ENCODE peak calls at places on chromosomes 13 and 19, in six cellular contexts. B, U, Y, Q, G and P are unnamed samples.

GRCh38 chr19:16590876-16591802 is 18.9 kb upstream of the SLC35E1 start:
- DNase-seq in B (no peak), U (no peak), Y (no peak), Q (no peak), G (no peak), P (no peak)

GRCh38 chr13:73248711-73249580 is 190.1 kb downstream of the KLF5 start:
- DNase-seq in B (no peak), U (no peak), Y (no peak), Q (peak), G (peak), P (no peak)

GRCh38 chr13:29713841-29714240 is 118.4 kb upstream of the SLC7A1 start:
- DNase-seq in B (no peak), U (no peak), Y (no peak), Q (no peak), G (no peak), P (no peak)

GRCh38 chr13:32911506-32911905 is 104.7 kb upstream of the KL start:
- DNase-seq in B (no peak), U (no peak), Y (no peak), Q (no peak), G (no peak), P (no peak)

GRCh38 chr13:100212904-100213538 is 124.1 kb downstream of the PCCA start:
- DNase-seq in B (no peak), U (no peak), Y (no peak), Q (no peak), G (no peak), P (no peak)

GRCh38 chr19:2380567-2380966 is 20.5 kb downstream of the TMPRSS9 start:
- DNase-seq in B (no peak), U (no peak), Y (no peak), Q (no peak), G (no peak), P (no peak)

GRCh38 chr13:98466634-98467236 is 110.2 kb downstream of the STK24 start:
- DNase-seq in B (no peak), U (no peak), Y (no peak), Q (peak), G (no peak), P (peak)

GRCh38 chr19:52786078-52786463 is 520 bp downstream of the ZNF600 start:
- DNase-seq in B (peak), U (no peak), Y (peak), Q (peak), G (no peak), P (peak)

GRCh38 chr19:30029721-30030510 is 87.9 kb downstream of the URI1 start:
- DNase-seq in B (no peak), U (no peak), Y (no peak), Q (no peak), G (no peak), P (no peak)

GRCh38 chr19:49425922-49426592 is 869 bp downstream of the GFY start:
- DNase-seq in B (no peak), U (no peak), Y (no peak), Q (no peak), G (no peak), P (no peak)

GRCh38 chr13:48505597-48506091 is 27.2 kb downstream of the RCBTB2 start:
- DNase-seq in B (no peak), U (peak), Y (no peak), Q (no peak), G (no peak), P (peak)

GRCh38 chr13:48508001-48508400 is 24.9 kb downstream of the RCBTB2 start:
- DNase-seq in B (no peak), U (no peak), Y (no peak), Q (no peak), G (no peak), P (no peak)

GRCh38 chr13:48504606-48505369 is 28.1 kb downstream of the RCBTB2 start:
- DNase-seq in B (no peak), U (peak), Y (no peak), Q (no peak), G (no peak), P (no peak)

GRCh38 chr13:48507024-48507423 is 25.9 kb downstream of the RCBTB2 start:
- DNase-seq in B (no peak), U (no peak), Y (peak), Q (no peak), G (no peak), P (no peak)

DNA sequence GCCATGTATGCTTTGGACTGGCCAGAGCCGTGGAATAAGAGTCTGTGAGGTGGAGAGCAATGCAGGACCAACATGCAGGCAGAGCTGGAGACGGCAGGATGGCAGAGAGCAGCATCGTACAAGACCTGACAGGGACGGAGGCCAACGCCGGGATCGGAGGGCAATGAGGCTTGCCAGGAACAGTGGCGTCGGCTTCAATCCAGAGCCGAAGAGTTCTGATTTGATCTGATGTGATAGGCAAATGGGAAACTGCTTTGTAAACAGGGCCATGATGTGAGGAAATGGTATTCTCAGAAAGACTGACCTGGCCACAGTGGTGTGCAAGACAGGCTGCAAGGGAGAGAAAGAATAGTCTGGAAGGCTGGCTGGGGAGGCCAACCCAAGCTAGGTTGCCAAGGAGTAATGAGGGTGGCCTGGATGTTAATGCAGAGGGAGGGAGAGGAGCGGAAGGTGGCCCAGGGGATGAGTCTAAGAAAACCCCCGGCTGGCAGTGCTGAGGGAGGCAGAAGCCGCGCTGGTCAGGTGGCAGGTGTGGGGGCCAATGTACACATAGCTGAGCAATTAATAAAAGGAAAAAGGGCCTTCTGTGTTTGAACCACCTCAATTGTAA is 26.7 kb downstream of the RCBTB2 start:
- DNase-seq in B (peak), U (no peak), Y (peak), Q (no peak), G (no peak), P (no peak)
- H3K4me3 ChIP-seq in B (no peak), U (peak), Y (peak), Q (no peak), G (no peak), P (no peak)

GRCh38 chr19:664913-665443 is 2.0 kb upstream of the RNF126 start:
- DNase-seq in B (peak), U (peak), Y (peak), Q (peak), G (peak), P (peak)
- H3K27ac ChIP-seq in B (no peak), U (no peak), Y (no peak), Q (no peak), G (no peak), P (no peak)

DNA sequence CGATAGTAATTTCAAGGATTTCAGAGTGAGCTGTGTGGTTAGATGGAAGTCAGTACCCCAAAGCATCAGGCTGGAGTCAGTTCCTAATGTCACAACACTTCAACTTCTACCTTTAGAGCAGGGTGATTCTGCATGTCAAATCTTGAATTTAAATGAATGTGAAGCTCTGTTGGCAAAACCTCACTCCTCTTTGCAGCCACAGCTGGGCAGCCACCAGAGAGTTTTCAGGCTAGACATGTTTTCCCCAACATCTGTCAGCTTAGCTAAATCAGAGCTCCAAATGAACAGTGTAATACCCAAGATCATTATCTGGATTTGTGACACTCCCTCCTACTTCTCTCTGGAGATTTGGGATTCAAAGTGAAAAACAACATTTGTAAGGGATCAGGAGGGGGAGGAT is 33.7 kb upstream of the OLFM4 start:
- DNase-seq in B (no peak), U (no peak), Y (no peak), Q (no peak), G (no peak), P (no peak)
- H3K4me3 ChIP-seq in B (no peak), U (no peak), Y (no peak), Q (no peak), G (no peak), P (no peak)

GRCh38 chr13:43307921-43308433 is 284.6 kb downstream of the DNAJC15 start:
- DNase-seq in B (peak), U (no peak), Y (peak), Q (peak), G (peak), P (peak)
- H3K27ac ChIP-seq in B (no peak), U (no peak), Y (no peak), Q (peak), G (no peak), P (no peak)

DNA sequence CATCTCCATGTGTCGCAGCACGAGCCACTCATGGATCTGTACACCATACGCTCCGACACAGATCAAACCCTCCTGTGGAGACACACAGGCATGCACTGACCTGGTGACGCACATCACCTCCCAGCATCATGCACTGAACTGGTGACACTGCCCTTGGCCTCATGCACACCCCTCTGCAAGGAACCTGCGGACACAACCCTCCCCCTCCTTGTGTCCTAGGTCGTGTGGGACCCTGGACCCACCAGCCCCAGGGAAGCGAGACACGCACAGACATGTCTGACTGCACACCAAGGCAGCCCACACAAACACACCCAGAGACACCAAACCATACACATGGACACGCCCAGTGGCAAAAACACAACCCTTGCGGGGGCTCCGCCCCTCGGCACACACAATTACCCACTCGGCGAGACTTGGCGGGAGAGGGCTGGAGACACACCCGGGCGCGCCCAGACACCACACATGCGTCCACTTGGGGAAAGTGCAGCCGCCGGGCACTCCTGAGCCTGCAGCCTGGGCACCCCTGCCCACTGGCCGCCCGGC is 2.0 kb upstream of the KCNN4 start:
- DNase-seq in B (no peak), U (peak), Y (no peak), Q (no peak), G (peak), P (peak)
- H3K4me3 ChIP-seq in B (no peak), U (no peak), Y (no peak), Q (no peak), G (no peak), P (no peak)

DNA sequence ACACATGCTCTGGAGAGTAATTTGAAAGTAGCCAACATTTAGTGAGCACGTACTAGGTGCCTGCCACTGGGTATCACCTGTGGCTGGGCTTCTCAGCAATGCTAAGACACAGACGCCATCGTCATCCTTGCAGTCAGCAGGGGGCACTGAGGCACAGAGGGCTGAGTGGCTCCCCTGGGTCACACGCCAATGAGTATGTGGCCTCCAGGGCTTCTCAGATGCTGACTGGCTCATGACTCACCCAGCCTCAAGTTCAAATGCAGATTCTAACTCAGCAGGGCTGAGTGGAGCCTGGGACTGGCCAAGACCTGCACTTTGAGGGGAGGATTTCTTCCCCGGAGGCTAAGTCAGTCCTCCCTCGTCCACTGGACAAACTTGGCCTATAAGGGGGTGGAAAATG is 115.1 kb upstream of the CACNA1A start:
- DNase-seq in B (no peak), U (no peak), Y (no peak), Q (no peak), G (no peak), P (no peak)
- H3K27ac ChIP-seq in B (no peak), U (no peak), Y (no peak), Q (no peak), G (no peak), P (no peak)

GRCh38 chr19:39398297-39398864 is 7.2 kb downstream of the MED29 start:
- DNase-seq in B (peak), U (no peak), Y (peak), Q (no peak), G (peak), P (no peak)
- H3K4me3 ChIP-seq in B (no peak), U (peak), Y (no peak), Q (no peak), G (no peak), P (peak)